ENCODE peak calls at places on chromosomes 4 and X, in five cellular contexts. O is CD4-positive, CD25-positive, alpha-beta regulatory T cell; T is A172; V is astrocyte of the spinal cord; U is lower lobe of right lung. Y is an unnamed sample.

GRCh38 chr4:23720556-23720955 is 169.3 kb downstream of the PPARGC1A start:
- DNase-seq in T (no peak), U (no peak), O (no peak), V (peak), Y (no peak)

GRCh38 chrX:85052207-85052606 is 48.5 kb downstream of the APOOL start:
- DNase-seq in T (no peak), U (no peak), V (no peak), O (no peak), Y (no peak)

GRCh38 chr4:98706935-98707334 is 48.5 kb upstream of the TSPAN5 start:
- DNase-seq in T (no peak), V (no peak), O (no peak), U (no peak), Y (no peak)

GRCh38 chr4:123438031-123438430 is 41.4 kb downstream of the SPRY1 start:
- DNase-seq in V (no peak), T (no peak), U (no peak), O (no peak), Y (no peak)

GRCh38 chr4:16270654-16271328 is 44.5 kb upstream of the TAPT1 start:
- DNase-seq in V (no peak), T (no peak), O (no peak), U (no peak), Y (no peak)

GRCh38 chrX:68912113-68912980 is 83.5 kb downstream of the EFNB1 start:
- DNase-seq in T (no peak), V (peak), U (no peak), O (no peak), Y (no peak)

GRCh38 chr4:83285022-83285387 is 407 bp upstream of the COQ2 start:
- DNase-seq in T (peak), O (peak), U (no peak), V (peak), Y (no peak)

GRCh38 chr4:152828122-152828521 is 48.4 kb downstream of the ARFIP1 start:
- DNase-seq in T (no peak), U (no peak), V (no peak), O (no peak), Y (no peak)

GRCh38 chrX:45755719-45756118 is 555.0 kb upstream of the DIPK2B start:
- DNase-seq in U (no peak), V (peak), T (no peak), O (no peak), Y (no peak)

GRCh38 chr4:36278789-36279188 is 2.6 kb upstream of the DTHD1 start:
- DNase-seq in U (no peak), O (no peak), T (no peak), V (no peak), Y (no peak)

GRCh38 chr4:83029688-83030087 is 5.3 kb upstream of the COPS4 start:
- DNase-seq in V (no peak), U (no peak), O (no peak), T (no peak), Y (no peak)

GRCh38 chrX:2311483-2311882 is 189.3 kb downstream of the DHRSX start:
- DNase-seq in T (no peak), O (no peak), V (peak), U (no peak), Y (no peak)

GRCh38 chr4:81913427-81913878 is 441.7 kb upstream of the RASGEF1B start:
- DNase-seq in T (peak), V (peak), O (peak), U (peak), Y (no peak)

GRCh38 chr4:137156054-137156453 is 376.2 kb downstream of the PCDH18 start:
- DNase-seq in V (peak), U (no peak), O (no peak), T (peak), Y (no peak)

GRCh38 chr4:156060661-156061060 is 107.0 kb upstream of the CTSO start:
- DNase-seq in T (no peak), U (no peak), O (no peak), V (no peak), Y (no peak)

GRCh38 chrX:57929373-57929772 is 19.1 kb upstream of the ZXDA start:
- DNase-seq in U (no peak), T (peak), O (no peak), V (no peak), Y (no peak)

GRCh38 chr4:122874194-122874593 is 47.6 kb downstream of the FGF2 start:
- DNase-seq in U (no peak), V (peak), T (peak), O (no peak), Y (no peak)

GRCh38 chrX:11429543-11430085 is 136.4 kb downstream of the AMELX start:
- DNase-seq in U (no peak), V (no peak), T (no peak), O (no peak), Y (no peak)

GRCh38 chr4:77818667-77819408 is at the start of gene CNOT6L:
- DNase-seq in T (peak), V (peak), U (peak), O (peak), Y (peak)

GRCh38 chr4:52914051-52914605 is 52.0 kb downstream of the RASL11B start:
- DNase-seq in V (peak), T (peak), O (no peak), U (no peak), Y (no peak)

GRCh38 chr4:169116270-169116901 is 106.3 kb upstream of the CBR4 start:
- DNase-seq in V (peak), O (no peak), T (peak), U (peak), Y (no peak)

GRCh38 chr4:2062808-2063524 is 3.8 kb downstream of the NAT8L start:
- DNase-seq in V (no peak), T (no peak), U (peak), O (no peak), Y (no peak)

GRCh38 chr4:26459054-26459755 is 31.1 kb downstream of the CCKAR start:
- DNase-seq in U (no peak), V (peak), T (peak), O (no peak), Y (no peak)

GRCh38 chr4:177485528-177485927 is 43.3 kb upstream of the AGA start:
- DNase-seq in V (peak), T (peak), U (no peak), O (no peak), Y (no peak)

GRCh38 chr4:56909083-56909981 is 1.6 kb downstream of the REST start:
- DNase-seq in O (peak), U (peak), V (peak), T (peak), Y (peak)

GRCh38 chr4:148289740-148290139 is 152.5 kb downstream of the NR3C2 start:
- DNase-seq in V (no peak), U (no peak), T (no peak), O (no peak), Y (no peak)

GRCh38 chr4:116066711-116067245 is 953.4 kb upstream of the NDST4 start:
- DNase-seq in V (no peak), T (peak), O (no peak), U (no peak), Y (no peak)

GRCh38 chr4:23890369-23891063 is 669 bp upstream of the PPARGC1A start:
- DNase-seq in U (no peak), V (peak), O (no peak), T (no peak), Y (no peak)

GRCh38 chr4:8510191-8510590 is 69.6 kb downstream of the TRMT44 start:
- DNase-seq in V (no peak), O (no peak), T (no peak), U (no peak), Y (no peak)

GRCh38 chrX:47611926-47612325 is 7.7 kb downstream of the SYN1 start:
- DNase-seq in U (no peak), O (no peak), V (no peak), T (no peak), Y (no peak)

GRCh38 chr4:109557433-109557832 is 2.6 kb upstream of the MCUB start:
- DNase-seq in T (no peak), V (no peak), O (no peak), U (no peak), Y (no peak)

GRCh38 chr4:121189811-121190210 is 25.7 kb upstream of the TNIP3 start:
- DNase-seq in V (no peak), U (no peak), O (no peak), T (no peak), Y (no peak)

GRCh38 chr4:155837203-155837796 is 28.8 kb downstream of the ASIC5 start:
- DNase-seq in O (no peak), U (no peak), V (no peak), T (no peak), Y (no peak)

GRCh38 chrX:152913915-152914314 is 16.0 kb downstream of the ZNF185 start:
- DNase-seq in O (no peak), U (no peak), T (no peak), V (no peak), Y (no peak)

Y was measured in right lobe of liver.